ENCODE peak calls at places on chromosomes 12 and 14, in nine cellular contexts. C is NCI-H748 treated with DMSO at 0.1 percent for 48 hours, J is LoVo, G is mesenchymal stem cell, W is HT1080, K is GM12865, I is HuH-7, N is GM04503, P is MCF 10A. O is an unnamed sample.

GRCh38 chr12:120821878-120822277 is 82.3 kb downstream of the SPPL3 start:
- DNase-seq in I (no peak), C (no peak), P (no peak), G (no peak), K (peak), N (no peak), J (no peak), W (no peak), O (no peak)

GRCh38 chr14:69574266-69574953 is at the start of gene CCDC177:
- DNase-seq in G (peak), W (peak), N (no peak), C (peak), K (peak), I (peak), P (peak), J (peak), O (peak)

GRCh38 chr12:93297536-93297935 is 80.2 kb upstream of the NUDT4 start:
- DNase-seq in P (no peak), G (no peak), K (peak), C (no peak), I (no peak), J (no peak), W (no peak), N (no peak), O (no peak)

GRCh38 chr12:30138483-30138882 is 354.7 kb upstream of the TMTC1 start:
- DNase-seq in K (no peak), W (no peak), J (no peak), I (no peak), G (peak), P (no peak), C (no peak), N (no peak), O (no peak)

GRCh38 chr12:63317880-63318279 is 166.9 kb upstream of the AVPR1A start:
- DNase-seq in K (no peak), N (no peak), P (no peak), J (no peak), I (no peak), W (no peak), G (no peak), C (no peak), O (no peak)

GRCh38 chr12:124896461-124896860 is 18.0 kb downstream of the UBC start:
- DNase-seq in C (no peak), K (no peak), N (no peak), J (no peak), W (no peak), G (no peak), I (no peak), P (no peak), O (no peak)

GRCh38 chr14:90969493-90970166 is 90.8 kb downstream of the RPS6KA5 start:
- DNase-seq in N (no peak), K (peak), G (peak), J (no peak), I (no peak), P (no peak), W (no peak), C (no peak), O (no peak)

GRCh38 chr14:99273025-99273723 is 1.2 kb upstream of the BCL11B start:
- DNase-seq in W (no peak), I (no peak), P (peak), N (no peak), J (peak), G (no peak), C (peak), K (no peak), O (peak)

GRCh38 chr12:65800928-65801327 is 23.4 kb upstream of the HMGA2 start:
- DNase-seq in I (no peak), C (no peak), J (no peak), N (peak), G (no peak), W (no peak), P (no peak), K (no peak), O (no peak)

GRCh38 chr14:56297449-56297848 is 179.2 kb downstream of the PELI2 start:
- DNase-seq in P (no peak), G (no peak), I (no peak), K (no peak), C (no peak), J (no peak), N (no peak), W (no peak), O (no peak)

GRCh38 chr12:52144512-52145227 is 47.1 kb downstream of the KRT80 start:
- DNase-seq in I (no peak), P (no peak), J (no peak), C (no peak), G (no peak), N (no peak), K (no peak), W (no peak), O (no peak)

GRCh38 chr12:44876554-44877275 is 600 bp upstream of the NELL2 start:
- DNase-seq in C (peak), G (peak), J (no peak), I (peak), N (no peak), W (no peak), K (peak), P (no peak), O (peak)

GRCh38 chr12:117472983-117473382 is 111.6 kb upstream of the NOS1 start:
- DNase-seq in W (no peak), G (no peak), P (peak), N (no peak), I (peak), J (no peak), K (no peak), C (no peak), O (peak)

GRCh38 chr12:52442600-52443061 is 8.5 kb upstream of the KRT75 start:
- DNase-seq in J (peak), W (peak), C (no peak), G (peak), I (no peak), N (peak), P (peak), K (no peak), O (no peak)

GRCh38 chr12:98422809-98423208 is 92.6 kb upstream of the TMPO start:
- DNase-seq in W (no peak), I (no peak), J (no peak), K (no peak), G (no peak), P (peak), N (no peak), C (peak), O (no peak)

GRCh38 chr14:100393362-100393761 is 70.2 kb downstream of the SLC25A47 start:
- DNase-seq in G (no peak), I (no peak), P (no peak), C (no peak), J (no peak), K (no peak), W (no peak), N (no peak), O (no peak)

GRCh38 chr12:13425766-13426165 is 229.2 kb downstream of the EMP1 start:
- DNase-seq in C (no peak), W (peak), K (no peak), I (no peak), J (no peak), N (peak), P (peak), G (peak), O (no peak)

GRCh38 chr12:130335517-130336392 is 1.9 kb upstream of the PIWIL1 start:
- DNase-seq in N (peak), P (peak), I (peak), C (peak), J (peak), G (peak), K (peak), W (peak), O (peak)

GRCh38 chr14:83548061-83548839 is 1981.7 kb upstream of the FLRT2 start:
- DNase-seq in G (peak), N (peak), K (no peak), P (peak), I (no peak), C (no peak), J (no peak), W (peak), O (no peak)

GRCh38 chr12:38118632-38119031 is 197.9 kb upstream of the ALG10B start:
- DNase-seq in J (no peak), I (no peak), G (no peak), N (no peak), C (no peak), K (no peak), P (no peak), W (no peak), O (no peak)

GRCh38 chr12:67042697-67043131 is 226.4 kb upstream of the CAND1 start:
- DNase-seq in I (no peak), N (no peak), J (peak), K (no peak), W (peak), G (peak), P (peak), C (peak), O (no peak)

GRCh38 chr12:27462151-27462694 is 15.7 kb downstream of the SMCO2 start:
- DNase-seq in G (no peak), N (no peak), I (no peak), W (peak), P (no peak), K (no peak), J (no peak), C (no peak), O (no peak)

GRCh38 chr12:90305379-90305778 is 596.7 kb upstream of the ATP2B1 start:
- DNase-seq in C (no peak), K (no peak), N (no peak), P (no peak), I (no peak), J (peak), W (no peak), G (no peak), O (no peak)

GRCh38 chr12:93895096-93895460 is 217.9 kb downstream of the CRADD start:
- DNase-seq in K (no peak), J (no peak), W (no peak), N (no peak), P (no peak), G (no peak), C (no peak), I (no peak), O (no peak)

GRCh38 chr14:59254911-59255545 is 66.6 kb downstream of the DAAM1 start:
- DNase-seq in K (peak), P (peak), G (peak), J (no peak), W (no peak), I (no peak), N (no peak), C (no peak), O (peak)

GRCh38 chr12:52828156-52829090 is 5.7 kb downstream of the KRT79 start:
- DNase-seq in N (no peak), I (no peak), P (no peak), W (no peak), G (no peak), K (no peak), C (no peak), J (no peak), O (no peak)

GRCh38 chr14:38199768-38200167 is 7.9 kb upstream of the SSTR1 start:
- DNase-seq in N (no peak), G (no peak), J (no peak), W (peak), C (no peak), P (peak), K (no peak), I (no peak), O (no peak)

GRCh38 chr12:56151672-56152131 is 685 bp upstream of the MYL6B start:
- DNase-seq in N (no peak), G (no peak), C (peak), J (peak), W (no peak), P (peak), K (peak), I (peak), O (peak)

GRCh38 chr14:31955941-31956579 is 121.0 kb upstream of the ARHGAP5 start:
- DNase-seq in C (no peak), W (no peak), K (no peak), I (no peak), N (no peak), G (no peak), P (no peak), J (no peak), O (no peak)

GRCh38 chr14:20683125-20683895 is 1.1 kb upstream of the RNASE4 start:
- DNase-seq in N (peak), K (peak), W (peak), G (peak), I (peak), C (peak), J (peak), P (peak), O (peak)

GRCh38 chr14:24613241-24613640 is 3.8 kb upstream of the GZMH start:
- DNase-seq in I (no peak), G (no peak), K (no peak), J (no peak), W (no peak), C (no peak), P (no peak), N (no peak), O (no peak)

GRCh38 chr14:101086926-101087325 is 183.4 kb upstream of the RTL1 start:
- DNase-seq in G (no peak), J (no peak), I (no peak), N (no peak), W (no peak), P (no peak), K (no peak), C (no peak), O (no peak)

GRCh38 chr12:6941267-6941666 is 2.3 kb upstream of the RNU7-1 start:
- DNase-seq in N (no peak), G (no peak), I (no peak), J (no peak), C (no peak), P (no peak), W (no peak), K (no peak), O (no peak)

GRCh38 chr12:92105676-92106075 is 40.0 kb downstream of the BTG1 start:
- DNase-seq in I (no peak), J (no peak), C (no peak), K (no peak), P (no peak), W (no peak), G (no peak), N (no peak), O (no peak)

GRCh38 chr14:89383171-89383845 is 33.7 kb downstream of the FOXN3 start:
- DNase-seq in K (no peak), W (no peak), C (no peak), P (no peak), G (no peak), J (no peak), I (no peak), N (no peak), O (no peak)

O was measured in NCI-H526.